ENCODE peak calls at places on chromosome 6, in seven cellular contexts. K, N, P, V, X, B and L are unnamed samples.

GRCh38 chr6:104953410-104953953 is 3.4 kb upstream of the LIN28B start:
- DNase-seq in X (no peak), N (no peak), B (no peak), P (no peak), V (no peak), K (no peak), L (no peak)

GRCh38 chr6:157244175-157244574 is 79.1 kb downstream of the TMEM242 start:
- DNase-seq in V (no peak), X (no peak), P (peak; percentile 94), N (no peak), B (peak; percentile 95), K (no peak), L (no peak)

GRCh38 chr6:137223370-137224131 is 4.4 kb upstream of the IFNGR1 start:
- DNase-seq in N (no peak), X (no peak), K (no peak), P (peak; percentile 97), V (no peak), B (no peak), L (no peak)

GRCh38 chr6:148898360-148899005 is 151.7 kb downstream of the UST start:
- DNase-seq in K (no peak), N (no peak), P (no peak), X (no peak), B (peak; percentile 28), V (no peak), L (no peak)

GRCh38 chr6:28709478-28710349 is 184.0 kb downstream of the GPX5 start:
- DNase-seq in B (no peak), V (no peak), X (no peak), K (no peak), P (no peak), N (no peak), L (no peak)

GRCh38 chr6:137875606-137876005 is 8.5 kb downstream of the TNFAIP3 start:
- DNase-seq in P (no peak), B (no peak), V (no peak), N (no peak), X (no peak), K (no peak), L (no peak)

GRCh38 chr6:89239338-89239737 is 22.2 kb upstream of the GABRR1 start:
- DNase-seq in X (no peak), B (no peak), K (no peak), P (no peak), N (no peak), V (peak; percentile 9), L (no peak)

GRCh38 chr6:154352898-154353585 is 3.6 kb downstream of the IPCEF1 start:
- DNase-seq in V (no peak), K (no peak), P (no peak), X (peak; percentile 75), B (no peak), N (peak; percentile 7), L (peak; percentile 84)

GRCh38 chr6:151877458-151877857 is 70.0 kb downstream of the ESR1 start:
- DNase-seq in V (no peak), K (no peak), B (no peak), X (no peak), P (no peak), N (no peak), L (no peak)